ENCODE peak calls at places on chromosome 14, in six cellular contexts. H, V, J, G, P and A are unnamed samples. For H3K4me1, the result is how much of the 10 kb centered on the place peaks cover.

GRCh38 chr14:51079085-51079484 is 15.8 kb downstream of the TRIM9 start:
- DNase-seq in H (no peak), V (no peak), J (no peak), G (no peak), P (no peak), A (no peak)

GRCh38 chr14:60266021-60266937 is 17.3 kb downstream of the PPM1A start:
- DNase-seq in H (no peak), V (no peak), J (no peak), G (no peak), P (no peak), A (no peak)

GRCh38 chr14:71626281-71626835 is 305.9 kb upstream of the RGS6 start:
- DNase-seq in H (no peak), V (no peak), J (no peak), G (no peak), P (no peak), A (no peak)

GRCh38 chr14:25570483-25570882 is 520.5 kb upstream of the STXBP6 start:
- DNase-seq in H (no peak), V (no peak), J (no peak), G (no peak), P (no peak), A (no peak)

GRCh38 chr14:23119362-23120327 is 590 bp upstream of the CEBPE start:
- DNase-seq in H (no peak), V (no peak), J (no peak), G (peak), P (no peak), A (no peak)

GRCh38 chr14:94388027-94388895 is at the start of gene SERPINA1:
- DNase-seq in H (no peak), V (no peak), J (no peak), G (no peak), P (no peak), A (peak)

GRCh38 chr14:93719234-93719633 is 69.1 kb downstream of the PRIMA1 start:
- DNase-seq in H (no peak), V (no peak), J (no peak), G (no peak), P (no peak), A (no peak)

GRCh38 chr14:26820101-26820500 is 222.3 kb upstream of the NOVA1 start:
- DNase-seq in H (no peak), V (no peak), J (no peak), G (no peak), P (no peak), A (no peak)

GRCh38 chr14:74219277-74219676 is 20.0 kb upstream of the VSX2 start:
- DNase-seq in H (no peak), V (no peak), J (no peak), G (no peak), P (no peak), A (no peak)

GRCh38 chr14:99822166-99822527 is 28.9 kb downstream of the EML1 start:
- DNase-seq in H (no peak), V (no peak), J (no peak), G (no peak), P (no peak), A (no peak)

GRCh38 chr14:99821519-99822165 is 28.4 kb downstream of the EML1 start:
- DNase-seq in H (no peak), V (no peak), J (no peak), G (no peak), P (no peak), A (no peak)

GRCh38 chr14:99820702-99821331 is 27.6 kb downstream of the EML1 start:
- DNase-seq in H (no peak), V (no peak), J (no peak), G (no peak), P (no peak), A (no peak)

GRCh38 chr14:99822800-99823455 is 29.7 kb downstream of the EML1 start:
- DNase-seq in H (no peak), V (no peak), J (no peak), G (no peak), P (no peak), A (no peak)

GRCh38 chr14:99824776-99825175 is 31.6 kb downstream of the EML1 start:
- DNase-seq in H (no peak), V (no peak), J (no peak), G (no peak), P (no peak), A (no peak)
- H3K4me1 ChIP-seq in H (under half), V (under half), J (under half), G (under half), P (under half), A (under half)

GRCh38 chr14:68736519-68736918 is 56.3 kb downstream of the ZFP36L1 start:
- DNase-seq in H (no peak), V (no peak), J (no peak), G (peak), P (no peak), A (no peak)
- H3K4me1 ChIP-seq in H (under half), V (under half), J (under half), G (under half), P (under half), A (under half)

GRCh38 chr14:39179042-39179441 is 4.0 kb downstream of the PNN start:
- DNase-seq in H (no peak), V (no peak), J (no peak), G (no peak), P (no peak), A (no peak)
- H3K4me1 ChIP-seq in H (under half), V (under half), J (under half), G (under half), P (under half), A (under half)

GRCh38 chr14:91371011-91371989 is 46.3 kb downstream of the CCDC88C start:
- DNase-seq in H (no peak), V (no peak), J (no peak), G (no peak), P (no peak), A (no peak)
- H3K4me1 ChIP-seq in H (under half), V (half or more), J (under half), G (half or more), P (half or more), A (half or more)

DNA sequence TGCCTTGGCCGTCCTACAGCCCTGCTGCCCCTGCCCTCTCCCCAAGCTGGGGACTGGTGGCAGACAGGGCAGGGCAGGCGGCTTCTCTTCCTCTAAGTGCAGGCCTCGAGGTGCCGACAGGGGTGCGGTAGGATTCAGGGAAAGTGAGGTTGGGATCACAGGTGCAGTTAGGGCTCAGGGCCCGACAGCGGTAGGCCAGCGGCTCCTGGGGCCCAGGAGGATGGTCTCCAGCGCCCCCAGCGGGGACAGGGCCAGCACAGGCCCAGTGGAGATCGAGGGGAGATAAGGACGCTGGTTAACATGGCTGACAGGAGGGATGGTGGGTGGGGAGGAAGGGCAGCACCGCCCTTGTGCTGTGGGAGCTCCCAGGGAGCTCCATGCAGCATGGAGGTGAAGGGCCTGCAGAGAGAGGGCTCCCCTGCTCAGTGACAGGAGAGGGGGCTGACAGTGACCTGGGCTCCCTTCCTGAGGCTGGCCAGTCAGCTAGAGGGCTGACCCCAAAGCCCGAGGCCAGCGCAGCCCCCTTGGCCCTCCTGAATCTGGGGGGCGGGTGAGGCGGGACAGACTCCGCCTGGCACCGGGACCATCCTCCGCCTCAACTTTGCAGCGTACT is 860 bp upstream of the CRIP1 start:
- DNase-seq in H (no peak), V (peak), J (no peak), G (peak), P (no peak), A (no peak)
- H3K4me1 ChIP-seq in H (under half), V (half or more), J (under half), G (half or more), P (half or more), A (half or more)

GRCh38 chr14:99752486-99753121 is 40.6 kb upstream of the EML1 start:
- DNase-seq in H (no peak), V (peak), J (peak), G (no peak), P (no peak), A (peak)
- H3K4me1 ChIP-seq in H (under half), V (half or more), J (under half), G (under half), P (half or more), A (half or more)

GRCh38 chr14:76900406-76901085 is 74.3 kb downstream of the LRRC74A start:
- DNase-seq in H (no peak), V (no peak), J (no peak), G (no peak), P (no peak), A (no peak)
- H3K4me1 ChIP-seq in H (under half), V (under half), J (under half), G (under half), P (half or more), A (under half)

DNA sequence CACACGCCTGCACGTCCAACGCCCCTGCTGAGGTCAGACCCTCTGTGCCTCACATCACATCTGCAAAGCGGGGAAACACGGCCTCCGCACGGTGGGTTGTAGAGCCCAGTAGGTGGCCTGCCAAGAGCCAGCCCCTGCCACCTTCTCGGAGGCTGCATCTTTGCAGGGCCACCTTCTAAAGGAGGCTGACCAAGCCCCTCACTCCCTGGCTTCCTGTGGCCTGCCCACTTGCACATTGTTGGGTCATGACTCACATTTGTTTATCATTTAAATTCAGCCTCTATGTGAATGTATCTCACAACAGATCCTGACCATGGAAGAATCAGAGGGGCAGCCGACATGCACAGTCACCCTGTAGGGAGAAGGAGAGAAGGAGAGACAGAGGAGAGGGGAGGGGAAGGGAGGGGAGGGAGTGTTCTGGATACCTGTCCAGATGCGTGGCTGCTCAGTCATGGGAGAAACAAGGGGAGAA is 319.5 kb upstream of the DIO3 start:
- DNase-seq in H (no peak), V (no peak), J (no peak), G (no peak), P (no peak), A (peak)
- H3K4me1 ChIP-seq in H (under half), V (under half), J (under half), G (under half), P (under half), A (under half)